ENCODE peak calls at places on chromosomes 4 and X, in eight cellular contexts. One of them, this sample, is unnamed.
A peak's percentile ranks its signal among the peaks of the same experiment; 100 is the strongest.

GRCh38 chrX:120200851-120201250 is 42.4 kb downstream of the RHOXF2 start:
- DNase-seq in H54: no peak
- DNase-seq in foreskin fibroblast: no peak
- DNase-seq in NCI-H1092: no peak
- DNase-seq in GM23338: peak; percentile 12
- DNase-seq in dorsolateral prefrontal cortex: no peak
- DNase-seq in SK-N-SH: no peak
- DNase-seq in Calu3: no peak
- DNase-seq in this sample: no peak

GRCh38 chrX:34655496-34656258 is 1.4 kb downstream of the TMEM47 start:
- DNase-seq in NCI-H1092: no peak
- DNase-seq in dorsolateral prefrontal cortex: no peak
- DNase-seq in H54: no peak
- DNase-seq in foreskin fibroblast: no peak
- DNase-seq in SK-N-SH: no peak
- DNase-seq in GM23338: peak; percentile 30
- DNase-seq in Calu3: no peak
- DNase-seq in this sample: no peak

GRCh38 chr4:106149911-106150310 is 166.1 kb downstream of the TBCK start:
- DNase-seq in GM23338: no peak
- DNase-seq in H54: no peak
- DNase-seq in NCI-H1092: no peak
- DNase-seq in Calu3: no peak
- DNase-seq in dorsolateral prefrontal cortex: no peak
- DNase-seq in foreskin fibroblast: no peak
- DNase-seq in SK-N-SH: no peak
- DNase-seq in this sample: no peak

GRCh38 chr4:20538922-20539321 is 161.3 kb upstream of the PACRGL start:
- DNase-seq in foreskin fibroblast: no peak
- DNase-seq in SK-N-SH: no peak
- DNase-seq in dorsolateral prefrontal cortex: no peak
- DNase-seq in NCI-H1092: peak; percentile 83
- DNase-seq in H54: no peak
- DNase-seq in Calu3: no peak
- DNase-seq in GM23338: no peak
- DNase-seq in this sample: no peak

GRCh38 chr4:14259926-14260325 is 632.4 kb upstream of the BOD1L1 start:
- DNase-seq in H54: no peak
- DNase-seq in SK-N-SH: no peak
- DNase-seq in NCI-H1092: no peak
- DNase-seq in Calu3: no peak
- DNase-seq in GM23338: no peak
- DNase-seq in dorsolateral prefrontal cortex: no peak
- DNase-seq in foreskin fibroblast: peak; percentile 28
- DNase-seq in this sample: no peak

GRCh38 chr4:188025476-188025875 is 29.9 kb downstream of the ZFP42 start:
- DNase-seq in GM23338: no peak
- DNase-seq in Calu3: no peak
- DNase-seq in NCI-H1092: no peak
- DNase-seq in SK-N-SH: no peak
- DNase-seq in H54: no peak
- DNase-seq in dorsolateral prefrontal cortex: no peak
- DNase-seq in foreskin fibroblast: no peak
- DNase-seq in this sample: no peak

GRCh38 chrX:132491191-132491590 is 2.4 kb upstream of the MBNL3 start:
- DNase-seq in dorsolateral prefrontal cortex: no peak
- DNase-seq in NCI-H1092: peak; percentile 15
- DNase-seq in Calu3: peak; percentile 43
- DNase-seq in H54: no peak
- DNase-seq in SK-N-SH: no peak
- DNase-seq in foreskin fibroblast: peak; percentile 23
- DNase-seq in GM23338: peak; percentile 23
- DNase-seq in this sample: peak; percentile 18

GRCh38 chrX:107710617-107711391 is 64.8 kb downstream of the TSC22D3 start:
- DNase-seq in Calu3: peak; percentile 63
- DNase-seq in H54: peak; percentile 54
- DNase-seq in NCI-H1092: no peak
- DNase-seq in foreskin fibroblast: peak; percentile 91
- DNase-seq in SK-N-SH: no peak
- DNase-seq in dorsolateral prefrontal cortex: no peak
- DNase-seq in GM23338: peak; percentile 76
- DNase-seq in this sample: peak; percentile 37

GRCh38 chr4:4694296-4694772 is 152.5 kb upstream of the STX18 start:
- DNase-seq in SK-N-SH: peak; percentile 30
- DNase-seq in dorsolateral prefrontal cortex: peak; percentile 39
- DNase-seq in H54: no peak
- DNase-seq in GM23338: peak; percentile 69
- DNase-seq in Calu3: no peak
- DNase-seq in NCI-H1092: no peak
- DNase-seq in foreskin fibroblast: peak; percentile 51
- DNase-seq in this sample: peak; percentile 16

GRCh38 chr4:158793021-158793420 is 24.2 kb downstream of the FNIP2 start:
- DNase-seq in foreskin fibroblast: no peak
- DNase-seq in Calu3: no peak
- DNase-seq in dorsolateral prefrontal cortex: no peak
- DNase-seq in H54: no peak
- DNase-seq in SK-N-SH: no peak
- DNase-seq in NCI-H1092: no peak
- DNase-seq in GM23338: no peak
- DNase-seq in this sample: no peak

GRCh38 chr4:3765271-3766206 is 646 bp upstream of the ADRA2C start:
- DNase-seq in H54: peak; percentile 81
- DNase-seq in NCI-H1092: peak; percentile 37
- DNase-seq in dorsolateral prefrontal cortex: peak; percentile 43
- DNase-seq in foreskin fibroblast: peak; percentile 63
- DNase-seq in SK-N-SH: peak; percentile 91
- DNase-seq in Calu3: peak; percentile 57
- DNase-seq in GM23338: peak; percentile 78
- DNase-seq in this sample: peak; percentile 66

GRCh38 chr4:124144302-124144701 is 568.2 kb downstream of the ANKRD50 start:
- DNase-seq in SK-N-SH: no peak
- DNase-seq in Calu3: no peak
- DNase-seq in dorsolateral prefrontal cortex: no peak
- DNase-seq in foreskin fibroblast: peak; percentile 3
- DNase-seq in H54: no peak
- DNase-seq in NCI-H1092: peak; percentile 58
- DNase-seq in GM23338: no peak
- DNase-seq in this sample: peak; percentile 16

This sample was measured in MG63.